ENCODE peak calls at places on chromosomes 11 and 22, in six cellular contexts. One of them, this sample, is unnamed.

GRCh38 chr11:119094816-119095065 is 6.9 kb downstream of the DPAGT1 start:
- DNase-seq in iPS-NIHi11: peak
- DNase-seq in stimulated activated CD4-positive, alpha-beta T cell treated with anti-CD3 and anti-CD28 coated beads, Interleukin-2, amount 100 ng/mL, for 24 hours: peak
- DNase-seq in mucosa of descending colon: peak
- DNase-seq in anterior cingulate cortex: no peak
- DNase-seq in cardiac septum: peak
- DNase-seq in this sample: peak

GRCh38 chr22:38699784-38700183 is 959 bp downstream of the JOSD1 start:
- DNase-seq in iPS-NIHi11: no peak
- DNase-seq in cardiac septum: no peak
- DNase-seq in anterior cingulate cortex: no peak
- DNase-seq in stimulated activated CD4-positive, alpha-beta T cell treated with anti-CD3 and anti-CD28 coated beads, Interleukin-2, amount 100 ng/mL, for 24 hours: no peak
- DNase-seq in mucosa of descending colon: no peak
- DNase-seq in this sample: no peak

GRCh38 chr11:60964801-60965200 is 6.7 kb upstream of the CD6 start:
- DNase-seq in iPS-NIHi11: no peak
- DNase-seq in anterior cingulate cortex: no peak
- DNase-seq in stimulated activated CD4-positive, alpha-beta T cell treated with anti-CD3 and anti-CD28 coated beads, Interleukin-2, amount 100 ng/mL, for 24 hours: no peak
- DNase-seq in mucosa of descending colon: no peak
- DNase-seq in cardiac septum: no peak
- DNase-seq in this sample: no peak

GRCh38 chr11:64804346-64805210 is 1.6 kb upstream of the MAP4K2 start:
- DNase-seq in cardiac septum: no peak
- DNase-seq in anterior cingulate cortex: no peak
- DNase-seq in stimulated activated CD4-positive, alpha-beta T cell treated with anti-CD3 and anti-CD28 coated beads, Interleukin-2, amount 100 ng/mL, for 24 hours: no peak
- DNase-seq in iPS-NIHi11: no peak
- DNase-seq in mucosa of descending colon: no peak
- DNase-seq in this sample: no peak

GRCh38 chr11:47179655-47179991 is 2.9 kb upstream of the ARFGAP2 start:
- DNase-seq in cardiac septum: no peak
- DNase-seq in stimulated activated CD4-positive, alpha-beta T cell treated with anti-CD3 and anti-CD28 coated beads, Interleukin-2, amount 100 ng/mL, for 24 hours: peak
- DNase-seq in anterior cingulate cortex: no peak
- DNase-seq in iPS-NIHi11: peak
- DNase-seq in mucosa of descending colon: no peak
- DNase-seq in this sample: no peak

GRCh38 chr11:83655996-83656395 is 369.8 kb upstream of the CCDC90B start:
- DNase-seq in cardiac septum: no peak
- DNase-seq in iPS-NIHi11: no peak
- DNase-seq in mucosa of descending colon: no peak
- DNase-seq in stimulated activated CD4-positive, alpha-beta T cell treated with anti-CD3 and anti-CD28 coated beads, Interleukin-2, amount 100 ng/mL, for 24 hours: no peak
- DNase-seq in anterior cingulate cortex: no peak
- DNase-seq in this sample: no peak

GRCh38 chr11:126511475-126512115 is 156.1 kb downstream of the ST3GAL4 start:
- DNase-seq in cardiac septum: peak
- DNase-seq in mucosa of descending colon: no peak
- DNase-seq in iPS-NIHi11: no peak
- DNase-seq in stimulated activated CD4-positive, alpha-beta T cell treated with anti-CD3 and anti-CD28 coated beads, Interleukin-2, amount 100 ng/mL, for 24 hours: no peak
- DNase-seq in anterior cingulate cortex: no peak
- DNase-seq in this sample: no peak

GRCh38 chr11:27635567-27636037 is 64.7 kb downstream of the BDNF start:
- DNase-seq in cardiac septum: no peak
- DNase-seq in stimulated activated CD4-positive, alpha-beta T cell treated with anti-CD3 and anti-CD28 coated beads, Interleukin-2, amount 100 ng/mL, for 24 hours: no peak
- DNase-seq in anterior cingulate cortex: no peak
- DNase-seq in iPS-NIHi11: no peak
- DNase-seq in mucosa of descending colon: no peak
- DNase-seq in this sample: no peak

GRCh38 chr22:50361688-50362087 is 18.6 kb downstream of the PPP6R2 start:
- DNase-seq in iPS-NIHi11: no peak
- DNase-seq in mucosa of descending colon: no peak
- DNase-seq in stimulated activated CD4-positive, alpha-beta T cell treated with anti-CD3 and anti-CD28 coated beads, Interleukin-2, amount 100 ng/mL, for 24 hours: no peak
- DNase-seq in anterior cingulate cortex: no peak
- DNase-seq in cardiac septum: no peak
- DNase-seq in this sample: no peak

GRCh38 chr11:81033779-81034550 is 1593.1 kb upstream of the TENM4 start:
- DNase-seq in anterior cingulate cortex: no peak
- DNase-seq in iPS-NIHi11: no peak
- DNase-seq in stimulated activated CD4-positive, alpha-beta T cell treated with anti-CD3 and anti-CD28 coated beads, Interleukin-2, amount 100 ng/mL, for 24 hours: no peak
- DNase-seq in cardiac septum: no peak
- DNase-seq in mucosa of descending colon: no peak
- DNase-seq in this sample: no peak

GRCh38 chr11:11916981-11917399 is 75.2 kb downstream of the USP47 start:
- DNase-seq in stimulated activated CD4-positive, alpha-beta T cell treated with anti-CD3 and anti-CD28 coated beads, Interleukin-2, amount 100 ng/mL, for 24 hours: no peak
- DNase-seq in cardiac septum: no peak
- DNase-seq in iPS-NIHi11: no peak
- DNase-seq in anterior cingulate cortex: no peak
- DNase-seq in mucosa of descending colon: no peak
- DNase-seq in this sample: no peak

GRCh38 chr22:46942816-46943783 is 180.7 kb downstream of the TBC1D22A start:
- DNase-seq in stimulated activated CD4-positive, alpha-beta T cell treated with anti-CD3 and anti-CD28 coated beads, Interleukin-2, amount 100 ng/mL, for 24 hours: no peak
- DNase-seq in anterior cingulate cortex: no peak
- DNase-seq in cardiac septum: no peak
- DNase-seq in mucosa of descending colon: no peak
- DNase-seq in iPS-NIHi11: no peak
- DNase-seq in this sample: no peak

GRCh38 chr11:75815345-75815983 is 454 bp downstream of the UVRAG start:
- DNase-seq in anterior cingulate cortex: no peak
- DNase-seq in iPS-NIHi11: peak
- DNase-seq in stimulated activated CD4-positive, alpha-beta T cell treated with anti-CD3 and anti-CD28 coated beads, Interleukin-2, amount 100 ng/mL, for 24 hours: peak
- DNase-seq in mucosa of descending colon: peak
- DNase-seq in cardiac septum: no peak
- DNase-seq in this sample: no peak

GRCh38 chr11:128725630-128726461 is 32.0 kb downstream of the FLI1 start:
- DNase-seq in iPS-NIHi11: no peak
- DNase-seq in mucosa of descending colon: no peak
- DNase-seq in anterior cingulate cortex: no peak
- DNase-seq in stimulated activated CD4-positive, alpha-beta T cell treated with anti-CD3 and anti-CD28 coated beads, Interleukin-2, amount 100 ng/mL, for 24 hours: peak
- DNase-seq in cardiac septum: no peak
- DNase-seq in this sample: no peak

GRCh38 chr11:65100674-65101350 is 4.8 kb downstream of the VPS51 start:
- DNase-seq in mucosa of descending colon: no peak
- DNase-seq in cardiac septum: no peak
- DNase-seq in anterior cingulate cortex: no peak
- DNase-seq in stimulated activated CD4-positive, alpha-beta T cell treated with anti-CD3 and anti-CD28 coated beads, Interleukin-2, amount 100 ng/mL, for 24 hours: no peak
- DNase-seq in iPS-NIHi11: no peak
- DNase-seq in this sample: no peak

GRCh38 chr11:6319879-6320410 is 356 bp downstream of the CAVIN3 start:
- DNase-seq in stimulated activated CD4-positive, alpha-beta T cell treated with anti-CD3 and anti-CD28 coated beads, Interleukin-2, amount 100 ng/mL, for 24 hours: peak
- DNase-seq in mucosa of descending colon: peak
- DNase-seq in anterior cingulate cortex: no peak
- DNase-seq in iPS-NIHi11: peak
- DNase-seq in cardiac septum: peak
- DNase-seq in this sample: peak

GRCh38 chr22:46147471-46148267 is 2.7 kb upstream of the PPARA start:
- DNase-seq in stimulated activated CD4-positive, alpha-beta T cell treated with anti-CD3 and anti-CD28 coated beads, Interleukin-2, amount 100 ng/mL, for 24 hours: no peak
- DNase-seq in iPS-NIHi11: no peak
- DNase-seq in anterior cingulate cortex: no peak
- DNase-seq in cardiac septum: peak
- DNase-seq in mucosa of descending colon: peak
- DNase-seq in this sample: no peak

GRCh38 chr11:73154178-73154577 is 12.1 kb upstream of the FCHSD2 start:
- DNase-seq in cardiac septum: no peak
- DNase-seq in stimulated activated CD4-positive, alpha-beta T cell treated with anti-CD3 and anti-CD28 coated beads, Interleukin-2, amount 100 ng/mL, for 24 hours: no peak
- DNase-seq in mucosa of descending colon: peak
- DNase-seq in iPS-NIHi11: no peak
- DNase-seq in anterior cingulate cortex: no peak
- DNase-seq in this sample: no peak

GRCh38 chr22:40035351-40035750 is 40.6 kb downstream of the FAM83F start:
- DNase-seq in cardiac septum: no peak
- DNase-seq in mucosa of descending colon: no peak
- DNase-seq in anterior cingulate cortex: no peak
- DNase-seq in iPS-NIHi11: no peak
- DNase-seq in stimulated activated CD4-positive, alpha-beta T cell treated with anti-CD3 and anti-CD28 coated beads, Interleukin-2, amount 100 ng/mL, for 24 hours: no peak
- DNase-seq in this sample: no peak

GRCh38 chr11:85867751-85868150 is 12.6 kb downstream of the CCDC83 start:
- DNase-seq in mucosa of descending colon: no peak
- DNase-seq in cardiac septum: no peak
- DNase-seq in iPS-NIHi11: no peak
- DNase-seq in anterior cingulate cortex: no peak
- DNase-seq in stimulated activated CD4-positive, alpha-beta T cell treated with anti-CD3 and anti-CD28 coated beads, Interleukin-2, amount 100 ng/mL, for 24 hours: no peak
- DNase-seq in this sample: no peak

GRCh38 chr22:44567846-44568493 is 69.9 kb upstream of the RTL6 start:
- DNase-seq in cardiac septum: peak
- DNase-seq in iPS-NIHi11: no peak
- DNase-seq in stimulated activated CD4-positive, alpha-beta T cell treated with anti-CD3 and anti-CD28 coated beads, Interleukin-2, amount 100 ng/mL, for 24 hours: peak
- DNase-seq in anterior cingulate cortex: no peak
- DNase-seq in mucosa of descending colon: peak
- DNase-seq in this sample: no peak

GRCh38 chr22:39917776-39918493 is 17.1 kb downstream of the GRAP2 start:
- DNase-seq in iPS-NIHi11: no peak
- DNase-seq in stimulated activated CD4-positive, alpha-beta T cell treated with anti-CD3 and anti-CD28 coated beads, Interleukin-2, amount 100 ng/mL, for 24 hours: no peak
- DNase-seq in mucosa of descending colon: no peak
- DNase-seq in anterior cingulate cortex: no peak
- DNase-seq in cardiac septum: no peak
- DNase-seq in this sample: no peak

GRCh38 chr22:29369460-29369859 is 18.9 kb downstream of the AP1B1 start:
- DNase-seq in cardiac septum: no peak
- DNase-seq in iPS-NIHi11: peak
- DNase-seq in stimulated activated CD4-positive, alpha-beta T cell treated with anti-CD3 and anti-CD28 coated beads, Interleukin-2, amount 100 ng/mL, for 24 hours: no peak
- DNase-seq in mucosa of descending colon: no peak
- DNase-seq in anterior cingulate cortex: peak
- DNase-seq in this sample: no peak

GRCh38 chr11:118232659-118233058 is 7.8 kb upstream of the JAML start:
- DNase-seq in cardiac septum: no peak
- DNase-seq in iPS-NIHi11: no peak
- DNase-seq in mucosa of descending colon: no peak
- DNase-seq in anterior cingulate cortex: no peak
- DNase-seq in stimulated activated CD4-positive, alpha-beta T cell treated with anti-CD3 and anti-CD28 coated beads, Interleukin-2, amount 100 ng/mL, for 24 hours: peak
- DNase-seq in this sample: no peak

This sample was measured in frontal cortex.